ENCODE peak calls at places on chromosomes 6 and 20, in four cellular contexts. S is mammary epithelial cell, D is astrocyte, I is breast epithelium. O is an unnamed sample.

GRCh38 chr20:6599876-6600275 is 167.6 kb upstream of the BMP2 start:
- DNase-seq in I (no peak), S (peak; percentile 25), D (peak; percentile 44), O (no peak)

GRCh38 chr6:27873101-27874030 is 38.8 kb downstream of the OR2B2 start:
- DNase-seq in S (peak; percentile 78), D (peak; percentile 67), I (peak; percentile 60), O (peak; percentile 75)

GRCh38 chr6:30793521-30794194 is 49.3 kb upstream of the IER3 start:
- DNase-seq in I (no peak), S (no peak), D (peak; percentile 60), O (peak; percentile 32)

GRCh38 chr6:155443168-155443567 is 12.5 kb downstream of the NOX3 start:
- DNase-seq in D (no peak), I (no peak), S (no peak), O (no peak)

GRCh38 chr6:22737331-22737730 is 168.0 kb downstream of the HDGFL1 start:
- DNase-seq in D (peak; percentile 35), I (no peak), S (peak; percentile 17), O (peak; percentile 29)

GRCh38 chr6:152975204-152975915 is 7.5 kb downstream of the FBXO5 start:
- DNase-seq in S (no peak), D (no peak), I (no peak), O (no peak)

GRCh38 chr6:29965873-29966601 is 23.7 kb downstream of the HLA-A start:
- DNase-seq in I (peak; percentile 67), S (peak; percentile 67), D (peak; percentile 15), O (peak; percentile 58)

GRCh38 chr6:1787894-1788293 is 178.2 kb downstream of the FOXC1 start:
- DNase-seq in I (no peak), D (peak; percentile 84), S (peak; percentile 76), O (peak; percentile 75)

GRCh38 chr6:46451343-46451742 is 39.9 kb downstream of the RCAN2 start:
- DNase-seq in D (no peak), I (no peak), S (no peak), O (no peak)

GRCh38 chr20:5670874-5671273 is 79.3 kb upstream of the SHLD1 start:
- DNase-seq in I (no peak), D (no peak), S (no peak), O (no peak)

GRCh38 chr6:120031837-120032236 is 682.3 kb upstream of the MAN1A1 start:
- DNase-seq in S (no peak), D (no peak), I (no peak), O (no peak)
- H3K4me3 ChIP-seq in S (no peak overlapping the region), D (no peak overlapping the region), I (no peak overlapping the region), O (no peak overlapping the region)

GRCh38 chr20:58852559-58853271 is at the start of gene GNAS:
- DNase-seq in D (peak; percentile 27), S (peak; percentile 24), I (no peak), O (peak; percentile 27)
- TF ChIP-seq CTCF in D (peak; percentile 34), S (peak; percentile 38), I (peak; percentile 62), O (peak; percentile 82)

DNA sequence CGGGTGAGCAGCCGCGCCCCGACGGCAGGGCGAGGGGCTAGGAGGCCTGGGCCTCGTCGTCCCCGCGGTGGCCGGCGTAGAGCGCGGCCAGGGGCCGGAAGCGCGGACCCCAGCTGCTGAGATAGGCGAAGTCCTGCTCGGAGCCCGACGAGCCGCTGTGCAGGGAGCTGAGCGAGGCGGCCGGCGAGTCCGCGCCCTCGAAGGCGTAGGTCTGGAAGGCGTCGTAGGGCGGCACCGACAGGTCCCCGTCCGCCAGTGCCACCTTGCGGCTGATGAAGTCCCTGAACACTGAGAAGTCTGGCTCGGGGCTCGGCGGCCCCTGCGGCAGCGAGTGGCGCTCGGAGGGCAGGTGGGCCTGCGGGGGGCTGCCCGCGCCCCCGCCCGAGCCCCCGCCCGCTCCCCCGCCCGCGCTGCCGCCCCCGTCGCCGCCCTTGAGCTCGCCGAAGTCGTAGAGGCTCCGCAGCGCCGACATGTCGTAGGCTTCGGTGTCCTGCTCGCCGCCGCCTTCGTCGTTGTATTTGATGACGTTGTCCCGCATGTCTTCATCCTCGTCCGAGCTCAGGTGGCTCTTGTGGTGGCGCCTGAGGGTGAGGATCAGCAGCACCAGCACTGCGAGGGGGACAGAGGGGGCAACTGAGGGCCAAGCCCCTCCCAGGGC is 56.5 kb downstream of the CD40 start:
- DNase-seq in D (peak; percentile 3), I (peak; percentile 62), S (peak; percentile 30), O (peak; percentile 28)
- H3K4me3 ChIP-seq in D (no peak overlapping the region), I (peak overlapping the region; percentile 60), S (no peak overlapping the region), O (no peak overlapping the region)

GRCh38 chr6:56549014-56549413 is 93.7 kb downstream of the DST start:
- DNase-seq in I (no peak), D (no peak), S (no peak), O (peak; percentile 21)
- TF ChIP-seq CTCF in I (no peak), D (peak; percentile 5), S (no peak), O (peak; percentile 13)

DNA sequence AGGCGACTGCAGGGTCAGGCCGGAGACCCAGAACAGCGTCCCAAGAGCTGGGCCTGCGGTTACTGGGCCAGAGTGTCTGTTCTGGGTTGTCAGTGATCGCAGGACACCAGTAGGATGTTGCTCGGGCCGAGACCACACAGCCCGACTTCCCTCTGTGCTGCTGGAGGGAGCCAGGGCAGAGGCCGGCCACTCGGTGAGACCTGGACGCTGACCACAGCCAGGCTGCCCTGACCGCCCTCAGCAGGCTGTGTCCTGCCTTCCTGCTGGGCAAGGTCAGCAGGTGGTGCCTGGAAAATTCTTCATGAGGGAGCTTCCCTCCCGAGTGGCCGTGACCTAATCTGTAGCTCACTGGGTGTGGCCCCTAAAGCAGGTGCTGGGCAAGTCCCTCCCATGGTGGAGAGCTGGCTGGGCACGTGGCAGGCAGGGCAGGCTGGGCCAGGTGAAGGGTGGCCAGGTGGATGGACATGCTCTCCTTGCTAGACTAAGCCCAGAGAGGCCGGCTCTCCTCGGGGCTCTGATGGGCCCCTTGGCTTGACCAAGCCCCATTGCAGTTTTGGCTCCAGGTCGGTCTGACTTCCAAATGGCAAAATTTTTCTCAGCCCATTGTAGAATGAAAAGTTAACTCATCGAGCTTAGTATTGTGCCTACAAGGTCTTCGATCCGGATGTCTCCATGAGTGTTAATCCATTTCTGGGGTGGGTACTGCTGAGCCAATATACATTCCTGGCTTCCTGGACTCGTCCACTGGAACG is 1.9 kb downstream of the SLCO4A1 start:
- DNase-seq in S (no peak), I (no peak), D (no peak), O (no peak)
- H3K4me3 ChIP-seq in S (no peak overlapping the region), I (peak overlapping the region; percentile 73), D (no peak overlapping the region), O (no peak overlapping the region)

GRCh38 chr6:117346142-117346930 is 79.4 kb downstream of the ROS1 start:
- DNase-seq in I (no peak), S (peak; percentile 9), D (peak; percentile 15), O (peak; percentile 46)
- TF ChIP-seq CTCF in I (peak; percentile 44), S (peak; percentile 42), D (peak; percentile 42), O (no peak)

GRCh38 chr6:80435457-80435856 is 329.0 kb downstream of the BCKDHB start:
- DNase-seq in S (no peak), D (no peak), I (no peak), O (no peak)
- H3K4me3 ChIP-seq in S (no peak overlapping the region), D (no peak overlapping the region), I (no peak overlapping the region), O (no peak overlapping the region)

DNA sequence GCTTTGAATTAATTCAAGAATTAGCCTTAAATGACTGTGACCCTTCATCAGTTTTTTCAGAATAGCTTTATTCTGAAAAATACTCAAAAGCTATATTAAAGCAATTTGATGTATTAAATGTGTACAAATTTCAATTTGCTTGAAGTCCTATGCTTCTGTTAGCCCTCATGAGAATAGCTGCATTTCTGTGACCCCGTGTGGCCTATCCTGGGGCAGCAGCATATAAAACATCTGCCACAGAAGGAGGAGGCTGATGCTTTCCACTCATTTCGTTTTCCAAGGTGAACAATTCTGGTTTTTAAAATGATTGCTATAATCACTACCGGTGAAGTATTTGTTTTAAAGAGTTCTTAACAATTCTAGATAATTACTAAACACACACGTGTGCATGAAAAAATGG is 360.3 kb downstream of the BTBD9 start:
- DNase-seq in S (no peak), I (no peak), D (no peak), O (no peak)
- TF ChIP-seq CTCF in S (no peak), I (no peak), D (no peak), O (no peak)

DNA sequence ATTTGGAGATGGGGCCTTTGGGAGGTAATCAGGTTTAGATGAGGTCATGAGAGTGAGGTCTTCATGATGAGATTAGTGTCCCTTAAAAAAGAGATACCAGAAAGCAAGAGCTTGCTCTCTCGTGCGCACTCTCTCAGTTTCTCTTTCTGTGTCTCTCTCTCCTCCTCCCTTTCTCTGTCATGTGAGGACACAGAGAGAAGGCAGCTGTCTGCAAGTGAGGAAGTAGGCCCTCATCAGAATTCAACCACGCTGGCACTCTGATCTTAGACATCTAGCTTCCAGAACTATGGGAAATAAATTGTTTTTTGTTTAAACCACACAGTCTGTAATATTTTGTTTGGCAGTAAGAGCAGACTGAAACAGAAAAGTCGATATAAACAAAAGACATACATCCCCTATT is 180.5 kb downstream of the IBTK start:
- DNase-seq in D (no peak), I (no peak), S (no peak), O (no peak)
- H3K4me3 ChIP-seq in D (no peak overlapping the region), I (no peak overlapping the region), S (no peak overlapping the region), O (no peak overlapping the region)

GRCh38 chr6:7617954-7618764 is 28.2 kb downstream of the SNRNP48 start:
- DNase-seq in D (peak; percentile 56), I (peak; percentile 59), S (peak; percentile 98), O (peak; percentile 76)
- TF ChIP-seq CTCF in D (no peak), I (no peak), S (no peak), O (peak; percentile 42)

O was measured in bronchial epithelial cell.